ENCODE peak calls at places on chromosomes 6 and 20, in four cellular contexts. Y is HT1080, V is brain microvascular endothelial cell, K is anterior cingulate cortex. M is an unnamed sample.

GRCh38 chr6:116884530-116884929 is 7.5 kb downstream of the RFX6 start:
- DNase-seq in K (no peak), Y (no peak), V (no peak), M (no peak)

GRCh38 chr6:39911513-39912125 is 22.6 kb downstream of the MOCS1 start:
- DNase-seq in V (no peak), K (no peak), Y (no peak), M (no peak)

GRCh38 chr6:30684386-30685156 is 1.9 kb downstream of the PPP1R18 start:
- DNase-seq in V (no peak), K (peak; percentile 4), Y (peak; percentile 44), M (no peak)

GRCh38 chr6:140879861-140880260 is 1252.9 kb upstream of the GJE1 start:
- DNase-seq in V (no peak), Y (peak; percentile 34), K (no peak), M (no peak)

GRCh38 chr20:45969712-45970634 is 2.0 kb downstream of the ZNF335 start:
- DNase-seq in K (no peak), V (peak; percentile 55), Y (peak; percentile 62), M (no peak)

GRCh38 chr6:27370391-27370790 is 18.2 kb upstream of the ZNF391 start:
- DNase-seq in K (no peak), V (no peak), Y (no peak), M (no peak)

GRCh38 chr6:152318278-152318677 is 318.9 kb downstream of the SYNE1 start:
- DNase-seq in V (no peak), Y (peak; percentile 15), K (no peak), M (no peak)

GRCh38 chr20:33518071-33518470 is 28.2 kb downstream of the CBFA2T2 start:
- DNase-seq in V (peak; percentile 72), K (no peak), Y (peak; percentile 90), M (peak; percentile 35)

GRCh38 chr20:33875055-33875454 is 63.9 kb downstream of the CHMP4B start:
- DNase-seq in V (no peak), K (no peak), Y (no peak), M (no peak)

GRCh38 chr20:8909596-8909995 is 159.3 kb upstream of the PLCB4 start:
- DNase-seq in Y (peak; percentile 3), K (no peak), V (no peak), M (no peak)

GRCh38 chr6:150634641-150635292 is 35.1 kb downstream of the PLEKHG1 start:
- DNase-seq in Y (peak; percentile 7), K (no peak), V (no peak), M (no peak)

GRCh38 chr6:154329350-154330170 is 27.0 kb downstream of the IPCEF1 start:
- DNase-seq in Y (no peak), K (no peak), V (no peak), M (no peak)

GRCh38 chr20:1225729-1226313 is at the start of gene RAD21L1:
- DNase-seq in V (peak; percentile 58), Y (peak; percentile 43), K (peak; percentile 65), M (no peak)

GRCh38 chr6:121828567-121828966 is 393.1 kb downstream of the GJA1 start:
- DNase-seq in K (no peak), Y (no peak), V (no peak), M (no peak)

GRCh38 chr6:101114703-101115102 is 233.6 kb upstream of the ASCC3 start:
- DNase-seq in V (peak; percentile 47), Y (peak; percentile 47), K (no peak), M (no peak)

GRCh38 chr20:1341561-1342265 is 12.8 kb upstream of the SDCBP2 start:
- DNase-seq in Y (no peak), V (peak; percentile 70), K (peak; percentile 23), M (no peak)

GRCh38 chr20:62243906-62244515 is 5.7 kb downstream of the OSBPL2 start:
- DNase-seq in Y (no peak), K (no peak), V (no peak), M (no peak)

GRCh38 chr6:83615025-83615999 is 93.6 kb downstream of the SNAP91 start:
- DNase-seq in Y (peak; percentile 20), K (no peak), V (peak; percentile 9), M (no peak)

GRCh38 chr6:140300331-140300730 is 925.9 kb upstream of the CITED2 start:
- DNase-seq in Y (no peak), V (no peak), K (no peak), M (no peak)

GRCh38 chr20:14543040-14543439 is 205.6 kb upstream of the FLRT3 start:
- DNase-seq in V (peak; percentile 14), Y (peak; percentile 6), K (no peak), M (no peak)

GRCh38 chr20:53146201-53146891 is 174.2 kb downstream of the TSHZ2 start:
- DNase-seq in K (no peak), V (no peak), Y (no peak), M (no peak)

GRCh38 chr6:81553246-81553645 is 199.2 kb downstream of the TENT5A start:
- DNase-seq in V (peak; percentile 33), K (no peak), Y (no peak), M (peak; percentile 7)

GRCh38 chr6:22747576-22747975 is 178.2 kb downstream of the HDGFL1 start:
- DNase-seq in K (no peak), Y (no peak), V (no peak), M (no peak)

GRCh38 chr20:38635721-38636285 is 34.2 kb downstream of the ARHGAP40 start:
- DNase-seq in Y (peak; percentile 55), K (no peak), V (peak; percentile 51), M (no peak)

GRCh38 chr6:127301199-127301700 is 34.6 kb downstream of the RNF146 start:
- DNase-seq in Y (no peak), V (no peak), K (no peak), M (no peak)

GRCh38 chr6:37049735-37049989 is 44.2 kb downstream of the FGD2 start:
- DNase-seq in K (no peak), Y (no peak), V (no peak), M (no peak)

GRCh38 chr6:33904050-33904827 is 100.4 kb upstream of the MLN start:
- DNase-seq in V (no peak), Y (no peak), K (no peak), M (no peak)

GRCh38 chr6:3753228-3753795 is 1.8 kb upstream of the PXDC1 start:
- DNase-seq in V (no peak), K (no peak), Y (no peak), M (no peak)